ENCODE peak calls at places on chromosomes 4 and X, in four cellular contexts. One of them, this sample, is unnamed.

GRCh38 chr4:52622564-52622963 is 36.5 kb downstream of the USP46 start:
- DNase-seq in stomach: no peak
- DNase-seq in right atrium auricular region: no peak
- DNase-seq in NCI-H1092 treated with DMSO at 0.1 percent for 48 hours: no peak
- DNase-seq in this sample: no peak

GRCh38 chr4:164937576-164938270 is 39.7 kb downstream of the TRIM61 start:
- DNase-seq in stomach: no peak
- DNase-seq in right atrium auricular region: no peak
- DNase-seq in NCI-H1092 treated with DMSO at 0.1 percent for 48 hours: no peak
- DNase-seq in this sample: no peak

GRCh38 chr4:125703443-125703842 is 388.7 kb downstream of the FAT4 start:
- DNase-seq in stomach: no peak
- DNase-seq in right atrium auricular region: no peak
- DNase-seq in NCI-H1092 treated with DMSO at 0.1 percent for 48 hours: no peak
- DNase-seq in this sample: no peak

GRCh38 chr4:47065099-47065498 is 33.7 kb downstream of the GABRB1 start:
- DNase-seq in stomach: no peak
- DNase-seq in right atrium auricular region: no peak
- DNase-seq in NCI-H1092 treated with DMSO at 0.1 percent for 48 hours: no peak
- DNase-seq in this sample: no peak

GRCh38 chr4:16896871-16897270 is 1.6 kb downstream of the LDB2 start:
- DNase-seq in stomach: no peak
- DNase-seq in right atrium auricular region: no peak
- DNase-seq in NCI-H1092 treated with DMSO at 0.1 percent for 48 hours: no peak
- DNase-seq in this sample: no peak

GRCh38 chr4:164734476-164734875 is 19.5 kb upstream of the SMIM31 start:
- DNase-seq in stomach: no peak
- DNase-seq in right atrium auricular region: no peak
- DNase-seq in NCI-H1092 treated with DMSO at 0.1 percent for 48 hours: no peak
- DNase-seq in this sample: no peak

GRCh38 chrX:87338510-87338909 is 179.1 kb upstream of the KLHL4 start:
- DNase-seq in stomach: no peak
- DNase-seq in right atrium auricular region: no peak
- DNase-seq in NCI-H1092 treated with DMSO at 0.1 percent for 48 hours: no peak
- DNase-seq in this sample: no peak

GRCh38 chr4:95985791-95986190 is 145.9 kb downstream of the PDHA2 start:
- DNase-seq in stomach: no peak
- DNase-seq in right atrium auricular region: no peak
- DNase-seq in NCI-H1092 treated with DMSO at 0.1 percent for 48 hours: no peak
- DNase-seq in this sample: no peak

GRCh38 chrX:12452268-12452667 is 314.0 kb downstream of the FRMPD4 start:
- DNase-seq in stomach: no peak
- DNase-seq in right atrium auricular region: no peak
- DNase-seq in NCI-H1092 treated with DMSO at 0.1 percent for 48 hours: no peak
- DNase-seq in this sample: no peak

GRCh38 chr4:7021355-7021754 is 21.8 kb upstream of the TADA2B start:
- DNase-seq in stomach: no peak
- DNase-seq in right atrium auricular region: no peak
- DNase-seq in NCI-H1092 treated with DMSO at 0.1 percent for 48 hours: no peak
- DNase-seq in this sample: no peak

GRCh38 chr4:145694929-145695328 is 15.0 kb downstream of the C4orf51 start:
- DNase-seq in stomach: no peak
- DNase-seq in right atrium auricular region: no peak
- DNase-seq in NCI-H1092 treated with DMSO at 0.1 percent for 48 hours: no peak
- DNase-seq in this sample: no peak

GRCh38 chr4:177185579-177185978 is 124.1 kb upstream of the NEIL3 start:
- DNase-seq in stomach: no peak
- DNase-seq in right atrium auricular region: no peak
- DNase-seq in NCI-H1092 treated with DMSO at 0.1 percent for 48 hours: no peak
- DNase-seq in this sample: no peak

GRCh38 chr4:150943831-150944230 is 71.3 kb downstream of the LRBA start:
- DNase-seq in stomach: no peak
- DNase-seq in right atrium auricular region: no peak
- DNase-seq in NCI-H1092 treated with DMSO at 0.1 percent for 48 hours: no peak
- DNase-seq in this sample: no peak

GRCh38 chr4:105399535-105400161 is 74.2 kb downstream of the PPA2 start:
- DNase-seq in stomach: no peak
- DNase-seq in right atrium auricular region: no peak
- DNase-seq in NCI-H1092 treated with DMSO at 0.1 percent for 48 hours: no peak
- DNase-seq in this sample: no peak

GRCh38 chr4:180615746-180616145 is 1627.5 kb upstream of the TENM3 start:
- DNase-seq in stomach: no peak
- DNase-seq in right atrium auricular region: no peak
- DNase-seq in NCI-H1092 treated with DMSO at 0.1 percent for 48 hours: no peak
- DNase-seq in this sample: no peak

GRCh38 chrX:13252726-13253125 is 67.1 kb downstream of the ATXN3L start:
- DNase-seq in stomach: no peak
- DNase-seq in right atrium auricular region: no peak
- DNase-seq in NCI-H1092 treated with DMSO at 0.1 percent for 48 hours: no peak
- DNase-seq in this sample: no peak

GRCh38 chrX:80808160-80808735 is 1.4 kb downstream of the BRWD3 start:
- DNase-seq in stomach: peak; percentile 79
- DNase-seq in right atrium auricular region: peak; percentile 85
- DNase-seq in NCI-H1092 treated with DMSO at 0.1 percent for 48 hours: peak; percentile 81
- DNase-seq in this sample: peak; percentile 72

GRCh38 chrX:96389314-96390048 is 295.2 kb upstream of the DIAPH2 start:
- DNase-seq in stomach: no peak
- DNase-seq in right atrium auricular region: no peak
- DNase-seq in NCI-H1092 treated with DMSO at 0.1 percent for 48 hours: no peak
- DNase-seq in this sample: no peak

This sample was measured in thyroid gland.